ENCODE peak calls at places on chromosomes 4 and X, in four cellular contexts. V, C, M and T are unnamed samples.
A peak's percentile ranks its signal among the peaks of the same experiment; 100 is the strongest.

GRCh38 chr4:94814237-94814636 is 56.5 kb downstream of the BMPR1B start:
- DNase-seq in V (no peak), C (no peak), M (no peak), T (no peak)

GRCh38 chr4:150593996-150594395 is 12.0 kb downstream of the MAB21L2 start:
- DNase-seq in V (no peak), C (no peak), M (no peak), T (no peak)

GRCh38 chr4:54062392-54062791 is 2.0 kb downstream of the CHIC2 start:
- DNase-seq in V (no peak), C (no peak), M (no peak), T (no peak)

GRCh38 chrX:130916636-130917422 is 13.8 kb upstream of the ENOX2 start:
- DNase-seq in V (peak; percentile 58), C (peak; percentile 10), M (peak; percentile 55), T (peak; percentile 35)

GRCh38 chrX:17613979-17614572 is 123.2 kb upstream of the SCML1 start:
- DNase-seq in V (peak; percentile 6), C (no peak), M (no peak), T (no peak)

GRCh38 chrX:8913665-8914409 is 112.7 kb upstream of the FAM9A start:
- DNase-seq in V (no peak), C (no peak), M (no peak), T (no peak)

GRCh38 chr4:176333076-176333475 is 13.3 kb downstream of the SPCS3 start:
- DNase-seq in V (no peak), C (no peak), M (no peak), T (no peak)

GRCh38 chr4:184694412-184694956 is 39.4 kb downstream of the CENPU start:
- DNase-seq in V (no peak), C (no peak), M (no peak), T (no peak)

GRCh38 chr4:8746523-8747466 is 124.8 kb downstream of the HMX1 start:
- DNase-seq in V (no peak), C (no peak), M (peak; percentile 6), T (no peak)

GRCh38 chr4:144696376-144696775 is 50.4 kb downstream of the HHIP start:
- DNase-seq in V (no peak), C (no peak), M (no peak), T (no peak)

GRCh38 chrX:66698273-66699204 is 59.7 kb upstream of the EDA2R start:
- DNase-seq in V (no peak), C (no peak), M (no peak), T (no peak)

GRCh38 chr4:149995134-149995756 is 83.0 kb upstream of the DCLK2 start:
- DNase-seq in V (no peak), C (no peak), M (no peak), T (no peak)

GRCh38 chrX:15737957-15738685 is at the start of gene CA5B:
- DNase-seq in V (peak; percentile 95), C (peak; percentile 95), M (peak; percentile 97), T (peak; percentile 99)

GRCh38 chr4:174012135-174012923 is 271.1 kb downstream of the FBXO8 start:
- DNase-seq in V (no peak), C (no peak), M (no peak), T (no peak)

GRCh38 chr4:7663075-7663541 is 228.4 kb upstream of the PSAPL1 start:
- DNase-seq in V (no peak), C (no peak), M (no peak), T (no peak)

DNA sequence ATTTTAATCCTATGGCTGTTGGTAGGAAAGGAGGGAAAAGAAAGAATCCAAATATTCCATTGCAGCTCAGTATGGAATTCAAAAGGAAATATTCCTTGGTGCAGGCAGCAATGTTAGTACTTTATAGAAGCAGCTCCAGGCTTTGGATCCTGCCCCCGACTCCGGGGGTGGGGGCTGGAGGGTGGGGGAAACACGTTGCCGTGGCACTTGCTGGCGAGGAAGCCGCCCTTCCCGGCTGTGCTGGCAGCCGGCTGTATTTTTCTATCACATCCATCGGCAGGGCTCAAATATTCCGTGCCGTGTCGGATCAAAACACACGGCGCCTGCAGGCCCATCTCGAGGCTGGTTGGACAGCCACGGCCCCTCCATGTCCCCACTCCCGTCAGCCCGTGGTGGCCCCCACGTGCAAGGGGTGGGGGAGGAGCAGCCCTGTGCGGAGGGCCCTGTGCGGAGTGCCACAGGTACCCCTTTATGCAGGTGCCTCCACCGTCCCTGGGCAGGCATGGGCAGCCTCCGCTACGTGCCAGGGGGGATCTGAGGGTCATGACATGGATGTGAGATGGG is 5.8 kb downstream of the ADRA2C start:
- DNase-seq in V (no peak), C (no peak), M (no peak), T (no peak)
- H3K27me3 ChIP-seq in V (no peaks in the 10 kb centered on the region), C (no peaks in the 10 kb centered on the region), M (no peaks in the 10 kb centered on the region), T (peaks cover 7% of the 10 kb centered on the region)

DNA sequence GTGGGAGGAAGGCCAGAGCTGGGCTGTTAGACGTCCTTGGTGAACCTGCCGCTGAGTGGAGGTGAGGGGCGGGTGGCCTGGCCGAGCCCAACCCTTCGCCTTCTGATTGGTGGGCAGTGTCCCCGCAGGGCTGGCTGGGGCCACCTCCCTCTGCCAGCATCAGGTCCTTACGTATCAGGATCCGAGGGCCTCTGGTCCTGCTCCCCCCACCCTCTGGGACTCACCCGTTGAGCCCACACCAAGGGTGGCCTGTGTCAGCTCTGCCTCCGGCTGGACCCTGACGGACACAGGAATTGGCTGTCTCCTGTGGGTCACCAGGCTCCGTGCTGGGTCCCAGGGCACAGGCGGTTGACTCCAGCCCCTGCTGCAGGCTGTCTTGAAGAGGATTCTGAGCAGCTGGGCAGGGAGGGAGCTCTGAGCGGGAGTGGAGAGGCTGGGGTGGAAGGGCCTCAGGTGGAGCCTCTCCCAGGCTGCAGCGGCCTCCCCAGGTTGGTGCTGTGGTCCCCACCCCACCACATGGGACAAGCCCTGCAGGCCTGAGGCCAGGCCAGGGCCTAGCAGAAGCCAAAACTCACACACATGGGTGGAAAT is 58.4 kb upstream of the NKX1-1 start:
- DNase-seq in V (no peak), C (no peak), M (no peak), T (peak; percentile 58)
- H3K27me3 ChIP-seq in V (no peaks in the 10 kb centered on the region), C (no peaks in the 10 kb centered on the region), M (peaks cover 2% of the 10 kb centered on the region), T (peaks cover 5% of the 10 kb centered on the region)

DNA sequence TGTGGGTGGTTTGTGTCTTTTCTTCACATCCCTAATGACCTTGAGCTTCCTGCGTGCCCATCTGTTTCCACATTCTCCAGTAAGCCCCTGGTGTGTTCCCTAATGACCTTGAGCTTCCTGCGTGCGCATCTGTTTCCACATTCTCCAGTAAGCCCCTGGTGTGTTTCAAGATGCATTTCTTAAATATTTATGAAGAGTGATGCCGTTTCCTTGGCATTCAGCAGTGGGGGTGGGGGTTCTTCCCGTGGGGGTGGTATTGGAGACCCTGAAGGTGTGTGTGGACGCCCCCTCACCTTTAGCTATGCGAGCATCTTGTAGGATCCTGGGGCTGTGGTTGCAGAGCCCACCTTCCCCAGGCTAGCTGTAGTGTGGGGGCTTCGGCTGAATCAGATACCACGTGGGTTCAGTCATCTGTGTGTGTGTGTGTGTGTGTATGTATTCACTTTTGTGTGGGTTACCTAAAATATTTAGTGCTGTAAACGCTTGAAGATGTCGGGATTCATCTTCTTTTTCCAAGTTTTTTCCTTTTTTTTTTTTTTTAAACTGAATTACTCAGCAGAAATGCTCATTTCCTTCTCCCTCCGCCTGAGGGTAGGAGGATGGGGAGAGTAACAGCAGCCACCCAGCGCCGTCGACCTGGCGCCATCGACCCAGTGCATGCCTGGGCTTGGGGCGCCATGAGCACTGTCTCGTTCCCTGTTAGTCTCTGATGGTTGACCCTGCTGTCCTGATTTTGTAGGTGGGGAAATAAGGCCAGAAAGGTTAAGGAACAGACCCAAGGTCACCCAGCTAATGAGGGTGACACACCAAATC is 9.9 kb downstream of the NSG1 start:
- DNase-seq in V (peak; percentile 86), C (no peak), M (no peak), T (no peak)
- H3K27me3 ChIP-seq in V (no peaks in the 10 kb centered on the region), C (no peaks in the 10 kb centered on the region), M (no peaks in the 10 kb centered on the region), T (no peaks in the 10 kb centered on the region)

GRCh38 chrX:110310000-110310790 is 7.7 kb downstream of the AMMECR1 start:
- DNase-seq in V (no peak), C (no peak), M (no peak), T (no peak)

GRCh38 chrX:110301194-110301593 is 16.7 kb downstream of the AMMECR1 start:
- DNase-seq in V (peak; percentile 31), C (no peak), M (no peak), T (no peak)

GRCh38 chrX:110304371-110304770 is 13.5 kb downstream of the AMMECR1 start:
- DNase-seq in V (no peak), C (no peak), M (no peak), T (no peak)

GRCh38 chrX:110302975-110303374 is 14.9 kb downstream of the AMMECR1 start:
- DNase-seq in V (no peak), C (no peak), M (no peak), T (no peak)

DNA sequence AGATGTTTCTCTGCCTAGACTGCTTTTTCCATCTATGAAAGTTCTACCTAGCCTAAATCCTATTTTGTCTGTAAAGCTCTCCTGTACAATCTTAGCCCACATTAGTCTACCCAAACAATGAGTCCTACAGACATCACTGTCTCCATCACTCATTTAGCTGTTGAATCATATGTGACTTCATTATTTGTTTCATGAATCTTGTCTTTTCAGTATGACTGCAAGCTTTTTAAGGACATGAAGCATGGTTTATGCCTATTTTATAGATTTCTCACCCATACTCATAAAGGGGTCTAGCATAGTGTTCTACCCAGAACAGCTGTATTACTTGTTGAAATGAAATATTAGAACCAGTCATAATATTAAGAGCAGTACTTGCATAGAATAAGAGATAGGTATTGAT is 13.0 kb downstream of the AMMECR1 start:
- DNase-seq in V (no peak), C (no peak), M (no peak), T (no peak)
- H3K27me3 ChIP-seq in V (no peaks in the 10 kb centered on the region), C (no peaks in the 10 kb centered on the region), M (no peaks in the 10 kb centered on the region), T (no peaks in the 10 kb centered on the region)

GRCh38 chrX:136163694-136164093 is 16.4 kb downstream of the FHL1 start:
- DNase-seq in V (no peak), C (no peak), M (no peak), T (no peak)

GRCh38 chrX:136158685-136159084 is 11.4 kb downstream of the FHL1 start:
- DNase-seq in V (no peak), C (no peak), M (no peak), T (no peak)

GRCh38 chrX:136159615-136160025 is 12.3 kb downstream of the FHL1 start:
- DNase-seq in V (no peak), C (no peak), M (no peak), T (no peak)

GRCh38 chrX:136166221-136166855 is 19.0 kb downstream of the FHL1 start:
- DNase-seq in V (peak; percentile 74), C (no peak), M (no peak), T (no peak)

GRCh38 chrX:136162827-136163427 is 15.6 kb downstream of the FHL1 start:
- DNase-seq in V (peak; percentile 79), C (no peak), M (peak; percentile 49), T (peak; percentile 28)
- H3K27me3 ChIP-seq in V (no peaks in the 10 kb centered on the region), C (no peaks in the 10 kb centered on the region), M (no peaks in the 10 kb centered on the region), T (no peaks in the 10 kb centered on the region)